ENCODE peak calls at places on chromosomes 11 and 22, in six cellular contexts. C, H, G, L, X and U are unnamed samples.

GRCh38 chr11:22539851-22540376 is 85.7 kb downstream of the FANCF start:
- DNase-seq in C (no peak), H (no peak), G (no peak), L (no peak), X (no peak), U (no peak)

GRCh38 chr11:44818110-44818509 is 91.3 kb downstream of the TSPAN18 start:
- DNase-seq in C (no peak), H (no peak), G (no peak), L (no peak), X (no peak), U (no peak)

GRCh38 chr22:38220653-38221386 is 19.0 kb downstream of the MAFF start:
- DNase-seq in C (no peak), H (no peak), G (no peak), L (no peak), X (no peak), U (no peak)

GRCh38 chr11:1238767-1239595 is 16.1 kb downstream of the MUC5B start:
- DNase-seq in C (no peak), H (no peak), G (no peak), L (no peak), X (peak; percentile 89), U (no peak)

GRCh38 chr11:104876838-104877500 is 21.3 kb downstream of the CASP12 start:
- DNase-seq in C (no peak), H (no peak), G (no peak), L (no peak), X (no peak), U (no peak)

GRCh38 chr22:20438066-20438677 is 547 bp upstream of the SCARF2 start:
- DNase-seq in C (no peak), H (no peak), G (no peak), L (no peak), X (no peak), U (no peak)

GRCh38 chr11:64000026-64000739 is 13.9 kb downstream of the OTUB1 start:
- DNase-seq in C (no peak), H (no peak), G (peak; percentile 82), L (peak; percentile 80), X (peak; percentile 74), U (no peak)

GRCh38 chr22:29255064-29255621 is 12.6 kb downstream of the RHBDD3 start:
- DNase-seq in C (no peak), H (no peak), G (no peak), L (no peak), X (no peak), U (no peak)

GRCh38 chr22:44972363-44973083 is 37.3 kb downstream of the PHF21B start:
- DNase-seq in C (no peak), H (no peak), G (peak; percentile 26), L (no peak), X (peak; percentile 41), U (no peak)

GRCh38 chr22:50732681-50733080 is 5.3 kb upstream of the ACR start:
- DNase-seq in C (no peak), H (no peak), G (no peak), L (no peak), X (no peak), U (no peak)

GRCh38 chr22:32218470-32218869 is 13.6 kb upstream of the RFPL2 start:
- DNase-seq in C (no peak), H (no peak), G (no peak), L (no peak), X (no peak), U (no peak)

GRCh38 chr22:35651085-35651484 is 2.8 kb downstream of the APOL6 start:
- DNase-seq in C (no peak), H (no peak), G (no peak), L (no peak), X (no peak), U (no peak)

GRCh38 chr11:111982532-111983186 is 42.5 kb upstream of the DLAT start:
- DNase-seq in C (no peak), H (no peak), G (no peak), L (no peak), X (no peak), U (no peak)

GRCh38 chr11:2215561-2216399 is 44.2 kb upstream of the TH start:
- DNase-seq in C (no peak), H (no peak), G (no peak), L (no peak), X (no peak), U (peak; percentile 18)

GRCh38 chr11:108680267-108680666 is 15.4 kb downstream of the DDX10 start:
- DNase-seq in C (no peak), H (no peak), G (no peak), L (no peak), X (no peak), U (no peak)

GRCh38 chr11:119415517-119415916 is 7.5 kb downstream of the THY1 start:
- DNase-seq in C (no peak), H (no peak), G (no peak), L (no peak), X (no peak), U (no peak)

GRCh38 chr22:49392841-49393510 is 434.7 kb downstream of the BRD1 start:
- DNase-seq in C (no peak), H (no peak), G (no peak), L (no peak), X (no peak), U (no peak)

GRCh38 chr22:41478891-41479521 is 10.1 kb downstream of the ACO2 start:
- DNase-seq in C (no peak), H (no peak), G (no peak), L (no peak), X (no peak), U (peak; percentile 41)

GRCh38 chr11:77479746-77480352 is 6.0 kb upstream of the PAK1 start:
- DNase-seq in C (no peak), H (no peak), G (no peak), L (no peak), X (no peak), U (no peak)

GRCh38 chr11:65126624-65127274 is 4.6 kb downstream of the MRPL49 start:
- DNase-seq in C (no peak), H (no peak), G (no peak), L (no peak), X (no peak), U (no peak)

GRCh38 chr11:71913716-71914115 is 14.7 kb downstream of the XNDC1N start:
- DNase-seq in C (no peak), H (peak; percentile 44), G (no peak), L (no peak), X (no peak), U (no peak)